ENCODE peak calls at places on chromosomes 5 and 9, in ten cellular contexts. X is AG10803, M is left colon, F is head of caudate nucleus, N is AG09309, C is T-helper 1 cell, Q is PC-9, U is foreskin fibroblast, B is lower leg skin, D is SK-N-SH. I is an unnamed sample.

GRCh38 chr5:3200356-3200755 is 395.3 kb upstream of the IRX1 start:
- DNase-seq in X (no peak), M (no peak), F (no peak), N (no peak), C (no peak), Q (no peak), U (no peak), B (peak), D (no peak), I (no peak)

GRCh38 chr9:136662326-136662655 is 425 bp upstream of the EGFL7 start:
- DNase-seq in X (no peak), M (no peak), F (no peak), N (no peak), C (no peak), Q (no peak), U (no peak), B (no peak), D (no peak), I (no peak)

GRCh38 chr5:167710444-167711025 is 580.9 kb upstream of the WWC1 start:
- DNase-seq in X (peak), M (no peak), F (no peak), N (no peak), C (no peak), Q (peak), U (no peak), B (no peak), D (no peak), I (no peak)

GRCh38 chr5:75588666-75589065 is 22.6 kb upstream of the ANKDD1B start:
- DNase-seq in X (no peak), M (no peak), F (no peak), N (no peak), C (no peak), Q (no peak), U (no peak), B (no peak), D (no peak), I (no peak)

GRCh38 chr5:137616046-137616445 is 116.9 kb upstream of the SPOCK1 start:
- DNase-seq in X (no peak), M (no peak), F (no peak), N (no peak), C (no peak), Q (no peak), U (no peak), B (peak), D (no peak), I (peak)

GRCh38 chr5:127517110-127517479 is 345 bp upstream of the PRRC1 start:
- DNase-seq in X (no peak), M (no peak), F (no peak), N (no peak), C (no peak), Q (peak), U (peak), B (no peak), D (no peak), I (no peak)

GRCh38 chr9:33455952-33456351 is 8.6 kb upstream of the AQP3 start:
- DNase-seq in X (no peak), M (no peak), F (no peak), N (no peak), C (peak), Q (no peak), U (no peak), B (no peak), D (no peak), I (no peak)

GRCh38 chr9:129889936-129890717 is 54.9 kb downstream of the USP20 start:
- DNase-seq in X (no peak), M (peak), F (no peak), N (no peak), C (peak), Q (no peak), U (no peak), B (no peak), D (no peak), I (no peak)

GRCh38 chr5:139481122-139481533 is 1.4 kb downstream of the STING1 start:
- DNase-seq in X (no peak), M (no peak), F (no peak), N (no peak), C (no peak), Q (no peak), U (no peak), B (no peak), D (peak), I (no peak)

GRCh38 chr9:133876144-133876543 is 116.0 kb downstream of the VAV2 start:
- DNase-seq in X (no peak), M (no peak), F (no peak), N (no peak), C (no peak), Q (no peak), U (no peak), B (no peak), D (peak), I (no peak)

GRCh38 chr9:129354498-129354897 is 176.4 kb upstream of the IER5L start:
- DNase-seq in X (no peak), M (no peak), F (no peak), N (no peak), C (no peak), Q (no peak), U (no peak), B (no peak), D (no peak), I (no peak)

GRCh38 chr9:126980231-126980630 is 65.6 kb downstream of the RALGPS1 start:
- DNase-seq in X (peak), M (no peak), F (no peak), N (no peak), C (no peak), Q (no peak), U (no peak), B (no peak), D (no peak), I (no peak)

GRCh38 chr9:131299346-131299745 is 9.8 kb downstream of the PLPP7 start:
- DNase-seq in X (no peak), M (no peak), F (no peak), N (no peak), C (no peak), Q (no peak), U (no peak), B (no peak), D (no peak), I (no peak)

GRCh38 chr5:159402328-159402727 is 72.0 kb upstream of the IL12B start:
- DNase-seq in X (no peak), M (no peak), F (no peak), N (no peak), C (no peak), Q (no peak), U (no peak), B (no peak), D (no peak), I (peak)

GRCh38 chr5:134136221-134136631 is 21.7 kb downstream of the TCF7 start:
- DNase-seq in X (no peak), M (peak), F (peak), N (no peak), C (no peak), Q (no peak), U (no peak), B (no peak), D (no peak), I (no peak)

GRCh38 chr5:149345892-149346222 is 558 bp downstream of the GRPEL2 start:
- DNase-seq in X (peak), M (no peak), F (no peak), N (no peak), C (no peak), Q (peak), U (no peak), B (no peak), D (no peak), I (no peak)

GRCh38 chr9:72149231-72149975 is at the start of gene GDA:
- DNase-seq in X (no peak), M (peak), F (no peak), N (no peak), C (no peak), Q (peak), U (no peak), B (no peak), D (no peak), I (no peak)

GRCh38 chr5:369151-369939 is 47.8 kb downstream of the AHRR start:
- DNase-seq in X (no peak), M (no peak), F (no peak), N (no peak), C (no peak), Q (no peak), U (peak), B (peak), D (no peak), I (peak)

I was measured in esophagus muscularis mucosa.